ENCODE peak calls at places on chromosome 14, in four cellular contexts. O, A, Y and C are unnamed samples.
A peak's percentile ranks its signal among the peaks of the same experiment; 100 is the strongest.

GRCh38 chr14:88605594-88605993 is 42.8 kb downstream of the ZC3H14 start:
- DNase-seq in Y (no peak), A (no peak), O (no peak), C (no peak)

GRCh38 chr14:44291516-44291915 is 215.6 kb downstream of the FSCB start:
- DNase-seq in O (no peak), Y (no peak), A (no peak), C (no peak)

GRCh38 chr14:75428230-75429104 is 645 bp downstream of the JDP2 start:
- DNase-seq in O (peak; percentile 55), Y (peak; percentile 9), A (peak; percentile 60), C (peak; percentile 46)

GRCh38 chr14:100486025-100486828 is 101.0 kb downstream of the BEGAIN start:
- DNase-seq in O (peak; percentile 66), Y (peak; percentile 87), A (peak; percentile 38), C (peak; percentile 60)

GRCh38 chr14:31457665-31458659 is 656 bp upstream of the DTD2 start:
- DNase-seq in Y (no peak), O (no peak), A (no peak), C (no peak)

GRCh38 chr14:78700236-78700635 is 530.1 kb downstream of the NRXN3 start:
- DNase-seq in Y (no peak), O (peak; percentile 4), A (no peak), C (no peak)

GRCh38 chr14:79514700-79515099 is 696.6 kb downstream of the DIO2 start:
- DNase-seq in Y (no peak), O (no peak), A (no peak), C (no peak)

GRCh38 chr14:75861161-75861621 is 120.6 kb downstream of the TGFB3 start:
- DNase-seq in A (no peak), Y (no peak), O (peak; percentile 20), C (no peak)

GRCh38 chr14:79037114-79037513 is 866.9 kb downstream of the NRXN3 start:
- DNase-seq in Y (no peak), A (no peak), O (peak; percentile 5), C (no peak)

GRCh38 chr14:58777541-58777979 is 139.8 kb downstream of the DACT1 start:
- DNase-seq in O (no peak), A (no peak), Y (no peak), C (no peak)

GRCh38 chr14:103932791-103933490 is 4.7 kb downstream of the TDRD9 start:
- DNase-seq in A (no peak), O (peak; percentile 46), Y (no peak), C (no peak)

GRCh38 chr14:68442828-68443460 is 349.9 kb downstream of the ZFP36L1 start:
- DNase-seq in Y (no peak), O (no peak), A (no peak), C (no peak)

GRCh38 chr14:24243336-24243836 is 963 bp upstream of the TINF2 start:
- DNase-seq in O (peak; percentile 74), Y (no peak), A (no peak), C (peak; percentile 65)

DNA sequence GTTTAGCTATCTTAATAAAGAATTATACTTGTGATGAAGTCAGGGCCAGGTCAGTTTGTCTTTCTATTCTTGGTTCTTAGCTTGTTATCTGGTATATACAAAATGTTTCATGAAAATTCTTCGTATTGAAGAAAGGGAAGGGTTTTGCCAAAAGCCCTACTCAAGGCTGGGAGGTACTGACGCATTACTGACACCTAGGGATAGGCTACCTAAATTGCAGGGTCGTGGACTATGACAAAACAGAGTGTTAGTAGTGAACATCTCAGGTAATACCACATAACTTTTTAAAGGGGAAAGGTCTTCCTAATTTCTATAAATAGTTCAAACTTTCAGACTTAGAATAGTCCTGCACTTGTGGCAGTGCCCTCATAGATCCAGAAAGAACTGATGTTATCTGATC is 246.3 kb downstream of the RGS6 start:
- DNase-seq in O (peak; percentile 2), A (no peak), Y (no peak), C (no peak)
- TF ChIP-seq CTCF in O (peak; percentile 21), A (no peak), Y (no peak), C (no peak)

GRCh38 chr14:52552063-52552988 is at the start of the genes GPR137C and TXNDC16:
- DNase-seq in O (peak; percentile 99), Y (peak; percentile 96), A (peak; percentile 100), C (peak; percentile 98)

GRCh38 chr14:52551696-52552062 is 626 bp downstream of the TXNDC16 start:
- DNase-seq in O (peak; percentile 65), A (no peak), Y (no peak), C (no peak)

GRCh38 chr14:52551205-52551604 is 1.1 kb downstream of the TXNDC16 start:
- DNase-seq in O (no peak), Y (no peak), A (no peak), C (no peak)

GRCh38 chr14:52553002-52553670 is 500 bp downstream of the GPR137C start:
- DNase-seq in A (peak; percentile 20), Y (peak; percentile 49), O (peak; percentile 58), C (peak; percentile 29)

DNA sequence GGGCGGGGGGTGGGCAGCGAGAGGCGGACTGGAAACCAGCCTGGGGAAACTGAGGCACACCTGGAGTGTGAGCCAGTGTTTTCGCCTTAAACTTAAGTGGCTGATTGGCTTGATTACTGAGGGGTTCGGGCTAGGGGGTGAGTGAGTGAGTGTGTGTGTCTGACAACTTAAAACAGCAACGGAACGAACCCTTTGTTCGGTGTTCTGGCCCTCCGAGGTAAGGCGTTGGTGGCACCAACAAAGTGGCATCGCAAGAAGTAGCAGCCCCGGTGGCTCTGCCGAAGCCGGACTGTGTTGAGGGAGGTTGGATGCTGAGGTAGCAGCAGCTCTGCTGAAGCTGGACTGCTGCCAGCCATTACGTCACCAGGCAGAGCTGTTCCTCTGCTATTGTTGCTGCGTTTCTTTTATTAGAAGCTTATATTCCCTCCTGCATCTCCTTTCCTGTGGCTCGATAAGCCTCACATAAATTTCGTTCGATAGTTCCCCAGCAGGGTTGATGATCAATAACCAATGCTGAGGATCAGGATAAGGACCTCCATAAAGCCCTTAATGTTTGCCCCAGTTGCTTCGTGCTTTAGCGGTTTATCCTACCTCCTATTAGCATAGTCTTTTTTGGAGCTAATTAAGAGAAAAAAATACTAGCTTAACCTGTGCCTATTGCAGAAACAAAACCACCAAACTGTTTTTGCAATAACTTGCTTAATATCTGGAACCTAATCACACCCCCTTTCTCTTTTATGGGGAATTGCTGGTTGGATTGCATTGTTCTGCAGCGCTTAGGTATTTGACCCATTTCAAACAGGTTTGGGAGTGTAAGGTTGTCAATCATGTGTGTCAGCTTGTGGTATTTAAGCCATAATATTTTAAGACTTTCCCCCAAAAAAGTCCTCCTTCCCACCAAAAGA is 1.3 kb downstream of the GPR137C start:
- DNase-seq in A (peak; percentile 87), Y (peak; percentile 67), O (peak; percentile 82), C (peak; percentile 79)
- TF ChIP-seq CTCF in A (no peak), Y (no peak), O (no peak), C (no peak)

GRCh38 chr14:57486767-57487379 is 6.8 kb downstream of the CCDC198 start:
- DNase-seq in O (peak; percentile 44), Y (no peak), A (no peak), C (peak; percentile 17)
- TF ChIP-seq CTCF in O (peak; percentile 48), Y (no peak), A (peak; percentile 73), C (peak; percentile 52)

GRCh38 chr14:71115306-71115705 is 208.0 kb downstream of the PCNX1 start:
- DNase-seq in A (no peak), Y (no peak), O (no peak), C (no peak)

GRCh38 chr14:71116206-71117122 is 209.2 kb downstream of the PCNX1 start:
- DNase-seq in A (no peak), Y (no peak), O (no peak), C (no peak)

GRCh38 chr14:71114580-71114979 is 207.3 kb downstream of the PCNX1 start:
- DNase-seq in A (no peak), Y (no peak), O (no peak), C (no peak)

GRCh38 chr14:71117839-71118743 is 210.8 kb downstream of the PCNX1 start:
- DNase-seq in Y (no peak), A (no peak), O (no peak), C (peak; percentile 68)

GRCh38 chr14:71113376-71113775 is 206.1 kb downstream of the PCNX1 start:
- DNase-seq in O (no peak), A (no peak), Y (no peak), C (no peak)
- TF ChIP-seq CTCF in O (no peak), A (no peak), Y (no peak), C (no peak)

GRCh38 chr14:89719371-89720075 is 235.0 kb downstream of the EFCAB11 start:
- DNase-seq in Y (no peak), O (peak; percentile 83), A (no peak), C (no peak)

GRCh38 chr14:89720076-89720687 is 234.3 kb downstream of the EFCAB11 start:
- DNase-seq in A (no peak), O (peak; percentile 17), Y (no peak), C (no peak)

GRCh38 chr14:89721991-89722390 is 232.5 kb downstream of the EFCAB11 start:
- DNase-seq in A (no peak), O (peak; percentile 4), Y (no peak), C (no peak)

GRCh38 chr14:89721330-89721729 is 233.2 kb downstream of the EFCAB11 start:
- DNase-seq in Y (no peak), A (no peak), O (no peak), C (no peak)

DNA sequence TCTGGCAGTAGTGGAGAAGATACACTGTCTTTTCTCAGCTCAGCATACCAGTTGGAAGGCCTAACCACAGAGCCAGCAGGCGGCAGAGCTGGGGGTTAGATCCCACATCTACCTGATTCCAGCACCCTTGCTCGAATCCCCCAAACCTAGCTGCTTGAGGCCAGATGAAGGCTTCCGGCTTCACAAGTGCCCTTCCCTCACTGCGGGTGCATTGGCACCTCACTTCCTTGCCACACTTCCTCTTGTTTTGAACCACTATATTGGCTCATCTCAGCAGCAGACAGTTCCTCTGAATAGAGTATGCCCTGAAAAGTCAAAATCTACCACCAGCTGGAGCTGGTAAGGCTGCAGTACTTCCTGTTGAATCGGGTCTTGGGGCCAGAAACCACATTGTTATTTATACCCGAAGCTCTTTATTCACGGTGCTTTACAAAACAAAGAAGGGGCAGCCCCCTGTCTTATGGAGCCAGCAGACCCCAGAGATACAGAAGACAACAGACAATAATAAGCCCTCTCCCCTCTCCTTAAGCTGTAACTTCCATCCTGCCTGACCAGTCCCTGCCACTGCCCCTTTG is 233.7 kb downstream of the EFCAB11 start:
- DNase-seq in O (peak; percentile 91), Y (no peak), A (peak; percentile 30), C (no peak)
- TF ChIP-seq CTCF in O (no peak), Y (no peak), A (no peak), C (no peak)

DNA sequence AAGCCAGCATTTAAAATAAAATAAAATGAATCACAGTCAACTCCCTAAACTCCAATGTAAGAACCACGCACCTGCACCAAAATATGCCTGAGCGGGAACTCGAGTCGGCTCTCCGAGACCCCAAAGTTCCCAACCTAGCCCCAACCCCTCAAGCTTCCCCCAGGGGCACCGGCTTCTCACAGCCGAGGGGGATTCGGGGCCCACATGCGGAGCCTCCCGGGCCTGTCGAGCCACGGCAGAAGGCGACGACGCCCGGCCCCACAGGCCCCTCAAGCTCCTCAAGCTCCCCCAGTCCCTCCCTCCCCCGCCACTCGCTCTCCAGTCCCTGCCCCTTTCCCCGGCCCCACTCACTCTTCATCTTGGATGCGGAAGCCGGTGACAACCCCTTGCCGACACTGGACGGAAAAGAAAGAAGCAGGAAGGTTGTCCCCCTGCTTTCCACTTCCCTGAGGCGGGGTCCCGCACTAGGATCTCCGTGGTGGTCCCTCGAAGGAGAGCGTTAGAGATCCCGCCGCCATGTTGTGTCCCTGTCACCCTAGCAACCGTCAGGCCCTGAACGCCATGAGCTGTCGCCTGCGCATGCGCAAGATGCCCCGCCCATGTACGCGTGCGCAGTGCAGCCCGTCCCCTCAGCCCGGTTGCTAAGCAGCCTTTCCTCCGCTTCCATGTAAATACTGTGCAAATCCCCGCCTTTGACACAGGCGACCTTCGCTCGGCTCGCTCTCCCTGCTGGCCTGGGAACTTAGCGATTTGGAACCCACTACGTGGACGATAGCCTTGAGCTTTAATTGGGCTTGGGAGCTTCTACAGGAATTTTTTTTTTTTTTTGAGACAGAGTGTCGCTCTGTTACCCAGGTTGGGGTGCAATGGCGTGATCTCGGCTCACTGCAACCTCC is at the start of gene MOK:
- DNase-seq in Y (peak; percentile 99), O (peak; percentile 95), A (peak; percentile 96), C (peak; percentile 99)
- TF ChIP-seq CTCF in Y (no peak), O (no peak), A (no peak), C (no peak)

GRCh38 chr14:77278461-77279230 is 7.6 kb upstream of the NGB start:
- DNase-seq in Y (no peak), O (no peak), A (no peak), C (no peak)
- TF ChIP-seq CTCF in Y (no peak), O (no peak), A (no peak), C (no peak)